ENCODE peak calls at places on chromosomes 11 and 22, in four cellular contexts. P is DMS53, B is aorta, Q is cerebellar nuclear complex. U is an unnamed sample.
A peak's percentile ranks its signal among the peaks of the same experiment; 100 is the strongest.

GRCh38 chr11:59944761-59945160 is 6.5 kb downstream of the OOSP1 start:
- DNase-seq in P (no peak), B (no peak), Q (no peak), U (no peak)

GRCh38 chr11:100576044-100577021 is 110.8 kb upstream of the ARHGAP42 start:
- DNase-seq in P (peak; percentile 85), B (no peak), Q (no peak), U (peak; percentile 30)

GRCh38 chr22:38873469-38874411 is 1.7 kb upstream of the CBX6 start:
- DNase-seq in P (peak; percentile 98), B (no peak), Q (no peak), U (no peak)

GRCh38 chr22:50314455-50315288 is 7.2 kb upstream of the PLXNB2 start:
- DNase-seq in P (peak; percentile 90), B (peak; percentile 80), Q (no peak), U (peak; percentile 35)

GRCh38 chr22:24230911-24231656 is 13.8 kb downstream of the GGT5 start:
- DNase-seq in P (peak; percentile 27), B (no peak), Q (no peak), U (peak; percentile 55)

GRCh38 chr11:126355324-126355925 is at the start of gene ST3GAL4:
- DNase-seq in P (peak; percentile 81), B (peak; percentile 90), Q (no peak), U (peak; percentile 86)

GRCh38 chr11:20247540-20248138 is 87.4 kb upstream of the DBX1 start:
- DNase-seq in P (no peak), B (no peak), Q (no peak), U (no peak)

GRCh38 chr11:34438529-34439507 is at the start of gene CAT:
- DNase-seq in P (peak; percentile 96), B (peak; percentile 99), Q (no peak), U (peak; percentile 98)

GRCh38 chr11:64743591-64744543 is at the start of gene RASGRP2:
- DNase-seq in P (peak; percentile 80), B (peak; percentile 90), Q (no peak), U (peak; percentile 58)

GRCh38 chr22:45895436-45896152 is 81.4 kb downstream of the WNT7B start:
- DNase-seq in P (no peak), B (peak; percentile 36), Q (no peak), U (no peak)

GRCh38 chr11:37560346-37560745 is 962.3 kb upstream of the RAG2 start:
- DNase-seq in P (no peak), B (no peak), Q (no peak), U (no peak)

GRCh38 chr11:8863838-8864237 is 47.2 kb upstream of the AKIP1 start:
- DNase-seq in P (peak; percentile 39), B (no peak), Q (no peak), U (no peak)

GRCh38 chr11:23961503-23962338 is 535.1 kb upstream of the LUZP2 start:
- DNase-seq in P (no peak), B (no peak), Q (no peak), U (no peak)

U was measured in DND-41.